ENCODE peak calls at places on chromosomes 12 and 14, in ten cellular contexts. X is WTC11; Y is GM20000; C is tibial artery; E is ureter; B is NCI-H2081; I is hippocampal formation; V is hypothalamus; M is AG08395; D is stimulated activated CD4-positive, alpha-beta T cell treated with anti-CD3 and anti-CD28 coated beads, Interleukin-4, amount 100 ng/mL, for 48 hours. P is an unnamed sample.

GRCh38 chr12:131133015-131133905 is 179.6 kb downstream of the ADGRD1 start:
- DNase-seq in X (no peak), Y (no peak), C (peak; percentile 75), E (peak; percentile 41), B (no peak), I (no peak), V (no peak), M (no peak), D (no peak), P (no peak)

GRCh38 chr12:95918194-95918993 is 24.0 kb downstream of the CCDC38 start:
- DNase-seq in X (peak; percentile 47), Y (peak; percentile 65), C (peak; percentile 22), E (no peak), B (peak; percentile 74), I (peak; percentile 4), V (peak; percentile 1), M (peak; percentile 66), D (peak; percentile 34), P (no peak)

GRCh38 chr12:46266869-46267617 is 1.8 kb downstream of the SLC38A1 start:
- DNase-seq in X (peak; percentile 63), Y (peak; percentile 55), C (peak; percentile 53), E (peak; percentile 69), B (peak; percentile 66), I (peak; percentile 20), V (peak; percentile 19), M (peak; percentile 38), D (peak; percentile 40), P (peak; percentile 11)

GRCh38 chr14:57189070-57189469 is 79.6 kb downstream of the EXOC5 start:
- DNase-seq in X (no peak), Y (no peak), C (no peak), E (no peak), B (peak; percentile 69), I (peak; percentile 0), V (no peak), M (peak; percentile 47), D (no peak), P (no peak)

GRCh38 chr14:103576371-103577024 is 13.7 kb downstream of the COA8 start:
- DNase-seq in X (peak; percentile 36), Y (no peak), C (peak; percentile 92), E (peak; percentile 94), B (peak; percentile 83), I (peak; percentile 67), V (peak; percentile 41), M (peak; percentile 96), D (no peak), P (peak; percentile 75)

GRCh38 chr12:122086641-122087285 is 8.2 kb downstream of the MLXIP start:
- DNase-seq in X (no peak), Y (no peak), C (no peak), E (no peak), B (no peak), I (no peak), V (no peak), M (no peak), D (no peak), P (no peak)

GRCh38 chr12:73221398-73221797 is 949.2 kb downstream of the TRHDE start:
- DNase-seq in X (no peak), Y (no peak), C (no peak), E (no peak), B (no peak), I (no peak), V (no peak), M (no peak), D (no peak), P (no peak)

GRCh38 chr12:16884056-16884455 is 278.1 kb upstream of the LMO3 start:
- DNase-seq in X (no peak), Y (peak; percentile 19), C (no peak), E (no peak), B (no peak), I (no peak), V (no peak), M (no peak), D (no peak), P (no peak)

GRCh38 chr12:6667559-6668210 is 4.8 kb upstream of the ING4 start:
- DNase-seq in X (peak; percentile 22), Y (no peak), C (no peak), E (no peak), B (no peak), I (no peak), V (no peak), M (no peak), D (no peak), P (no peak)

GRCh38 chr14:35155962-35156361 is 33.6 kb downstream of the PRORP start:
- DNase-seq in X (no peak), Y (peak; percentile 42), C (no peak), E (no peak), B (no peak), I (no peak), V (no peak), M (no peak), D (no peak), P (no peak)

GRCh38 chr12:5395443-5396401 is 36.2 kb upstream of the NTF3 start:
- DNase-seq in X (no peak), Y (no peak), C (no peak), E (no peak), B (peak; percentile 99), I (no peak), V (no peak), M (no peak), D (no peak), P (no peak)

GRCh38 chr12:59007620-59008019 is 87.3 kb upstream of the LRIG3 start:
- DNase-seq in X (no peak), Y (no peak), C (no peak), E (no peak), B (no peak), I (no peak), V (no peak), M (no peak), D (no peak), P (no peak)

GRCh38 chr14:64682173-64682710 is 22.0 kb upstream of the PLEKHG3 start:
- DNase-seq in X (peak; percentile 40), Y (no peak), C (peak; percentile 83), E (peak; percentile 76), B (no peak), I (peak; percentile 83), V (peak; percentile 63), M (peak; percentile 76), D (no peak), P (peak; percentile 61)

GRCh38 chr14:68089146-68089715 is 269.7 kb downstream of the RAD51B start:
- DNase-seq in X (no peak), Y (no peak), C (no peak), E (no peak), B (peak; percentile 96), I (no peak), V (no peak), M (no peak), D (no peak), P (no peak)

GRCh38 chr14:100271247-100271939 is 32.4 kb downstream of the YY1 start:
- DNase-seq in X (no peak), Y (no peak), C (no peak), E (no peak), B (peak; percentile 35), I (no peak), V (no peak), M (no peak), D (no peak), P (no peak)